ENCODE peak calls at places on chromosome 7, in eight cellular contexts. A is astrocyte of the spinal cord; R is NCI-H774; G is pancreas; Y is A549; U is stimulated activated CD4-positive, alpha-beta T cell treated with anti-CD3 and anti-CD28 coated beads, Interleukin-1b, Interleukin-23, amount 100 ng/mL, for 1 hour; O is heart left ventricle; M is fibroblast of lung. B is an unnamed sample.

GRCh38 chr7:82805527-82805960 is 357.1 kb downstream of the PCLO start:
- DNase-seq in A (peak), R (no peak), G (no peak), Y (peak), U (no peak), O (no peak), M (peak), B (no peak)

GRCh38 chr7:69622014-69622818 is 23.9 kb downstream of the AUTS2 start:
- DNase-seq in A (no peak), R (no peak), G (no peak), Y (no peak), U (no peak), O (no peak), M (no peak), B (no peak)

GRCh38 chr7:87231243-87231642 is 11.7 kb upstream of the TMEM243 start:
- DNase-seq in A (no peak), R (no peak), G (peak), Y (no peak), U (no peak), O (peak), M (no peak), B (no peak)

GRCh38 chr7:22726849-22727792 is at the start of gene IL6:
- DNase-seq in A (peak), R (peak), G (peak), Y (peak), U (no peak), O (peak), M (peak), B (no peak)

GRCh38 chr7:154426778-154427177 is 374.6 kb downstream of the DPP6 start:
- DNase-seq in A (no peak), R (no peak), G (no peak), Y (no peak), U (no peak), O (no peak), M (no peak), B (no peak)

GRCh38 chr7:16918288-16918895 is 36.6 kb upstream of the AGR3 start:
- DNase-seq in A (peak), R (peak), G (no peak), Y (peak), U (no peak), O (no peak), M (peak), B (no peak)

GRCh38 chr7:104963991-104964385 is 50.0 kb upstream of the KMT2E start:
- DNase-seq in A (peak), R (no peak), G (no peak), Y (peak), U (no peak), O (no peak), M (peak), B (no peak)

GRCh38 chr7:142508251-142508650 is 241.0 kb upstream of the PRSS1 start:
- DNase-seq in A (no peak), R (no peak), G (no peak), Y (no peak), U (no peak), O (no peak), M (peak), B (no peak)

GRCh38 chr7:112887-113286 is 79.5 kb upstream of the FAM20C start:
- DNase-seq in A (no peak), R (no peak), G (no peak), Y (no peak), U (no peak), O (no peak), M (no peak), B (no peak)

GRCh38 chr7:16967174-16967868 is 85.5 kb upstream of the AGR3 start:
- DNase-seq in A (peak), R (no peak), G (no peak), Y (no peak), U (no peak), O (no peak), M (peak), B (no peak)

GRCh38 chr7:68245688-68246087 is 1249.1 kb downstream of the TYW1 start:
- DNase-seq in A (no peak), R (no peak), G (no peak), Y (no peak), U (no peak), O (no peak), M (no peak), B (no peak)

GRCh38 chr7:96727534-96728088 is 18.0 kb upstream of the SEM1 start:
- DNase-seq in A (no peak), R (no peak), G (no peak), Y (no peak), U (no peak), O (no peak), M (no peak), B (no peak)

GRCh38 chr7:30069096-30069867 is 41.1 kb downstream of the PLEKHA8 start:
- DNase-seq in A (no peak), R (no peak), G (no peak), Y (no peak), U (no peak), O (no peak), M (no peak), B (no peak)

GRCh38 chr7:7761974-7762769 is 43.8 kb upstream of the RPA3 start:
- DNase-seq in A (peak), R (no peak), G (no peak), Y (peak), U (no peak), O (no peak), M (peak), B (no peak)

GRCh38 chr7:55099086-55099831 is 80.4 kb downstream of the EGFR start:
- DNase-seq in A (no peak), R (no peak), G (no peak), Y (no peak), U (no peak), O (no peak), M (peak), B (no peak)

GRCh38 chr7:97503367-97504094 is 228.4 kb upstream of the TAC1 start:
- DNase-seq in A (no peak), R (no peak), G (no peak), Y (no peak), U (no peak), O (no peak), M (no peak), B (no peak)

GRCh38 chr7:134831862-134832261 is 52.4 kb downstream of the CALD1 start:
- DNase-seq in A (no peak), R (no peak), G (no peak), Y (no peak), U (no peak), O (no peak), M (peak), B (no peak)

GRCh38 chr7:100827330-100828226 is at the start of gene EPHB4:
- DNase-seq in A (peak), R (no peak), G (peak), Y (peak), U (no peak), O (peak), M (peak), B (no peak)

GRCh38 chr7:5679741-5680473 is 101.6 kb downstream of the RNF216 start:
- DNase-seq in A (no peak), R (no peak), G (no peak), Y (no peak), U (no peak), O (peak), M (no peak), B (no peak)

GRCh38 chr7:36533717-36534116 is 144.1 kb downstream of the ANLN start:
- DNase-seq in A (no peak), R (no peak), G (no peak), Y (no peak), U (no peak), O (no peak), M (no peak), B (no peak)

GRCh38 chr7:69906309-69906995 is 308.2 kb downstream of the AUTS2 start:
- DNase-seq in A (no peak), R (no peak), G (no peak), Y (no peak), U (no peak), O (no peak), M (no peak), B (no peak)

B was measured in esophagus squamous epithelium.